ENCODE peak calls at places on chromosome 22, in four cellular contexts. F is cardiac muscle cell; C is CD8-positive, alpha-beta T cell; O is ovary. X is an unnamed sample.

GRCh38 chr22:32994921-32995320 is 63.3 kb downstream of the SYN3 start:
- DNase-seq in F (no peak), O (no peak), C (no peak), X (no peak)

GRCh38 chr22:29987143-29987542 is 93.1 kb upstream of the HORMAD2 start:
- DNase-seq in F (no peak), O (no peak), C (no peak), X (no peak)

GRCh38 chr22:24144056-24144455 is 37.2 kb upstream of the SUSD2 start:
- DNase-seq in C (no peak), F (no peak), O (no peak), X (no peak)

GRCh38 chr22:37674951-37675929 is at the start of gene LGALS1:
- DNase-seq in O (peak; percentile 99), C (peak; percentile 62), F (peak; percentile 98), X (peak; percentile 97)

GRCh38 chr22:39967996-39968968 is 8.1 kb downstream of the TMA7B start:
- DNase-seq in C (no peak), O (peak; percentile 53), F (peak; percentile 80), X (no peak)

GRCh38 chr22:49344196-49344595 is 483.5 kb downstream of the BRD1 start:
- DNase-seq in C (no peak), F (no peak), O (no peak), X (no peak)

GRCh38 chr22:29947410-29948387 is 64.7 kb downstream of the MTMR3 start:
- DNase-seq in F (peak; percentile 41), C (no peak), O (no peak), X (no peak)

GRCh38 chr22:44335903-44336803 is 23.4 kb upstream of the SHISAL1 start:
- DNase-seq in F (no peak), C (no peak), O (no peak), X (no peak)

GRCh38 chr22:44175676-44176075 is 5.0 kb upstream of the PARVG start:
- DNase-seq in C (no peak), F (no peak), O (peak; percentile 13), X (no peak)

GRCh38 chr22:38518620-38519019 is 12.5 kb upstream of the DDX17 start:
- DNase-seq in C (no peak), O (no peak), F (no peak), X (no peak)

GRCh38 chr22:21808130-21808529 is 59.3 kb downstream of the MAPK1 start:
- DNase-seq in C (no peak), O (no peak), F (no peak), X (no peak)

GRCh38 chr22:39170825-39171622 is 18.5 kb upstream of the CBX7 start:
- DNase-seq in C (peak; percentile 89), O (peak; percentile 91), F (peak; percentile 77), X (peak; percentile 51)

GRCh38 chr22:37731804-37732471 is 35.1 kb downstream of the TRIOBP start:
- DNase-seq in O (no peak), F (no peak), C (no peak), X (no peak)

GRCh38 chr22:38718414-38718813 is 12.7 kb downstream of the GTPBP1 start:
- DNase-seq in O (peak; percentile 45), C (no peak), F (peak; percentile 80), X (peak; percentile 72)

GRCh38 chr22:39174498-39175120 is 22.1 kb upstream of the CBX7 start:
- DNase-seq in O (peak; percentile 90), F (peak; percentile 98), C (peak; percentile 90), X (peak; percentile 91)

GRCh38 chr22:39785232-39785631 is 108.3 kb downstream of the ENTHD1 start:
- DNase-seq in C (no peak), F (no peak), O (no peak), X (no peak)

GRCh38 chr22:20157416-20158183 is 6.7 kb upstream of the CCDC188 start:
- DNase-seq in C (no peak), O (no peak), F (no peak), X (no peak)

GRCh38 chr22:29816980-29817379 is 21.1 kb downstream of the ASCC2 start:
- DNase-seq in C (no peak), O (no peak), F (no peak), X (no peak)

GRCh38 chr22:43945632-43946390 is 9.4 kb upstream of the SAMM50 start:
- DNase-seq in C (peak; percentile 68), F (peak; percentile 68), O (peak; percentile 70), X (peak; percentile 72)

GRCh38 chr22:29469755-29470154 is 10.3 kb upstream of the NEFH start:
- DNase-seq in C (no peak), O (no peak), F (no peak), X (no peak)

GRCh38 chr22:17411213-17411612 is 42.0 kb downstream of the CECR2 start:
- DNase-seq in F (peak; percentile 81), C (no peak), O (no peak), X (no peak)

GRCh38 chr22:18031670-18032454 is 7.5 kb upstream of the MICAL3 start:
- DNase-seq in O (no peak), C (no peak), F (peak; percentile 84), X (peak; percentile 85)

GRCh38 chr22:19877626-19878339 is 23.1 kb upstream of the GNB1L start:
- DNase-seq in O (peak; percentile 29), C (no peak), F (peak; percentile 23), X (peak; percentile 53)

GRCh38 chr22:19799322-19800190 is 39.0 kb downstream of the TBX1 start:
- DNase-seq in C (no peak), F (peak; percentile 86), O (peak; percentile 47), X (peak; percentile 74)

GRCh38 chr22:44181912-44182590 is 1.3 kb downstream of the PARVG start:
- DNase-seq in C (peak; percentile 21), F (no peak), O (no peak), X (no peak)

DNA sequence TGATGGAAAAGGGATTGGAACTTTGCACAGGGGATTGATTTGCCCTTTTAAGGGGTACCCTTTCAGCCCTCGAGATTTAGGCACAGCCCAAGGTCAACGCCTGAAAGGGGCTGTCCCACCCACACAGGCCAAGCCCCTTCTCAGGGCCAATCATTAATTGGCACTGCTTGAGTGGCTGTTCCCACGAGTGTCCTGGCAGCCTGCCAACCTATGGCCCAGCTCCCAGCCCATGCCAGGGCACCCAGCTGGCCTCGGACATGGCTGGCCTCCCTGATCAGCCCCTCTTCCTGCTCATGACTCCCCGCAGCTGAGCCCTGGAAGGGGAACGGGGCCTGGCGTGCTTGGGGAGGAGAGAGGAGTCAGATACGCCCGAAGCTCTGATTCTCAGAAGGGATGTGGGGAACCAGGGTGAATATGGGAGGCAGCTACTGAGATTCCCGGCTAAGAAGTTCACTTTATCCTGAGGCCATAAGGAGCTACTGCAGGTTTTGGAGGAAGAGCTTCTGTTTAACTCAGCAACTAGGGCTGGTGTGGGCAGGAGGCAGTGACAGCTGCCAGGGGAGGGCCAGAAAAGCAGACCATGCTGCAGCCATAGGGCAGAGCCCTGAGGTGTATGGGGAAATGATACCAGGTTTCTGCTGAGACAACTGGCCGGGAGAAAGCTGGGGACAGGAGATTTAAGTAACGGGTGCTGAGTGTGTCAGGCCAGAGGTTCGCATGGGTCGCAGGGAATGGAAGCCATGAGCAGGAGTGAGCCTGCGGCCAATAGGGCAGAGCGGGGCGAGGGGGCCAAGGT is 30.0 kb downstream of the WNT7B start:
- DNase-seq in C (no peak), F (no peak), O (no peak), X (no peak)
- H3K27ac ChIP-seq in C (no peak overlapping the region), F (no peak overlapping the region), O (no peak overlapping the region), X (no peak overlapping the region)

DNA sequence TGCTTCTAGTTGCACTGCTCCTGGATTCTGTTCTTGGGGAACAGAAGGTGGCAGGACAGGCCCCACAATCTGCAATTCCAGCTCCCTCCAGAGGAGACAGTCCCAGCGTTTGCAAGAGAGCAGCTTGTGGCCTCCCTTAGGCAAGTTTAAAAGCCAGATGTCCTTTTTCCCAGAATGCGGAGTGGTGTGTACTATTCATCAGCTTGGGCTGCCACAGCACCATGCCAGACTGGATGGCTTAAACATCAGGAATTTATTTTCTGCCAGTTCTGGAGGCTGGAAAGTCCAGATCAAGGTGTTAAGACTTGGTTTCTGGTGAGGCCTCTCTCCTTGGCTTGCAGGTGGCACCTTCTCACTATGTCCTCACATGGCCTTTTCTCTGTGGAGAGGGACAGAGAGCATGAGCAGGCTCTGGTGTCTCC is 11.7 kb downstream of the MIAT start:
- DNase-seq in O (no peak), C (no peak), F (no peak), X (peak; percentile 40)
- TF ChIP-seq CTCF in O (no peak), C (no peak), F (no peak), X (peak; percentile 79)

DNA sequence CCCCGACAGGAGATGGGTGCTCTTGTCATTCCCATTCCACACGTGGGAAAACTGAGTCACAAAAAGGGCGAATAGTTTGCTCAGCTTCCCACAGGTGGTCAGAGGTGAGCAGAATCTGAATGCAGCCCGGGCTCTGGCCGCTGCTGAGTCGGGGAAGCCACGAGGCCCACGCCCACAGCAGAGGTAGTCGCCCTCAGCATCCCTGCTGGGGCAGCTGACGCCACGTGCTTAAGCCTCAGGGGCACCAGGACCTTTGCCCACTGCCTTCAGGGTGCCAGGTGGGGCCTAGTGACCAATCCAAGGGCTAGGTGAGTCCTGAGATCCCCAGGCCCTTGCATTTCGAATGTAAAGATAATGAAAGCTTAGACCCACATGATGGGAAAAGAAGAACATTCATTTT is 24.2 kb upstream of the ARFGAP3 start:
- DNase-seq in O (no peak), C (no peak), F (no peak), X (no peak)
- H3K36me3 ChIP-seq in O (no peaks in the 10 kb centered on the region), C (peaks cover 24% of the 10 kb centered on the region), F (peaks cover 15% of the 10 kb centered on the region), X (peaks cover 65% of the 10 kb centered on the region)

DNA sequence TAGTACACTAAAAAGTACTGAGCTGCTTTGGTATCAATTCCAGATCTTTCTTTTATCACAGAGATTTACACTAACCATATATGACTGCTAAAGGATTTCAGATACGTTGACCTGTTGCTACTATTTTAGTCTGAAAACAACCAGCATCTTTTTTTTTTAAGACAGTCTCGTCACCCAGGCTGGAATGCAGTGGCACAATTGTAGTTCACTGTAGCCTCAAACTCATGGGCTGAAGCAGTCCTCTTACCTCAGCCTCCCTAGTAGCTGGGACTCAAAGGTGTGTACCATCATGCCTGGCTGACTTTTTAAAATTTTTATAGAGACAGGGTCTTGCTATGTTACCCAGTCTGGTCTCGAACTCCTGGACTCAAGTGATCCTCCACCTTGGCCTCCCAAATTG is 24.2 kb upstream of the L3MBTL2 start:
- DNase-seq in C (no peak), O (no peak), F (no peak), X (no peak)
- H3K27ac ChIP-seq in C (no peak overlapping the region), O (no peak overlapping the region), F (peak overlapping the region; percentile 44), X (no peak overlapping the region)

GRCh38 chr22:50641696-50642607 is 14.0 kb upstream of the ARSA start:
- DNase-seq in O (peak; percentile 70), F (peak; percentile 75), C (no peak), X (peak; percentile 16)
- TF ChIP-seq CTCF in O (no peak), F (peak; percentile 53), C (no peak), X (peak; percentile 64)